ENCODE peak calls at places on chromosome 11, in nine cellular contexts. Z is fibroblast of mammary gland; S is glutamatergic neuron; C is prostate gland; L is neural crest cell; H is activated CD8-positive, alpha-beta T cell treated with anti-CD3 and anti-CD28 coated beads for 36 hours; W is endothelial cell; N is CD14-positive monocyte; B is cardiac fibroblast. O is an unnamed sample.

GRCh38 chr11:70074701-70075100 is 3.4 kb upstream of the ANO1 start:
- DNase-seq in S (no peak), H (no peak), W (no peak), N (peak), C (no peak), Z (no peak), L (no peak), B (no peak), O (no peak)

GRCh38 chr11:11178671-11179070 is 174.4 kb downstream of the CSNK2A3 start:
- DNase-seq in N (no peak), Z (no peak), S (no peak), L (no peak), H (no peak), C (no peak), W (no peak), B (no peak), O (no peak)

GRCh38 chr11:66015094-66015881 is 3.5 kb downstream of the CST6 start:
- DNase-seq in Z (no peak), S (no peak), H (no peak), L (no peak), W (no peak), B (peak), C (no peak), N (no peak), O (no peak)

GRCh38 chr11:86068138-86068861 is 584 bp downstream of the PICALM start:
- DNase-seq in W (peak), C (peak), Z (peak), N (no peak), S (peak), B (peak), H (peak), L (peak), O (peak)

GRCh38 chr11:69460540-69461257 is 20.8 kb upstream of the LINC01488 start:
- DNase-seq in N (no peak), L (no peak), H (no peak), S (no peak), B (peak), W (no peak), Z (peak), C (no peak), O (no peak)

GRCh38 chr11:21037836-21038235 is 368.4 kb downstream of the NELL1 start:
- DNase-seq in H (no peak), Z (no peak), W (no peak), S (no peak), L (no peak), B (no peak), C (no peak), N (no peak), O (no peak)

GRCh38 chr11:76680517-76681425 is 10.2 kb upstream of the LRRC32 start:
- DNase-seq in Z (peak), W (peak), L (peak), B (peak), S (peak), C (peak), H (peak), N (peak), O (peak)

GRCh38 chr11:1193326-1194230 is 29.3 kb upstream of the MUC5B start:
- DNase-seq in W (no peak), Z (no peak), L (no peak), H (no peak), N (peak), C (no peak), B (no peak), S (no peak), O (no peak)

GRCh38 chr11:12163181-12163841 is 52.9 kb downstream of the MICAL2 start:
- DNase-seq in C (no peak), S (no peak), N (no peak), L (no peak), H (no peak), Z (peak), W (no peak), B (peak), O (no peak)

GRCh38 chr11:88704505-88704904 is 361.3 kb downstream of the GRM5 start:
- DNase-seq in N (no peak), C (no peak), H (no peak), W (no peak), B (no peak), S (no peak), L (no peak), Z (peak), O (no peak)

GRCh38 chr11:65927904-65928397 is 8.7 kb downstream of the DRAP1 start:
- DNase-seq in S (no peak), W (no peak), L (no peak), Z (no peak), N (no peak), B (no peak), H (peak), C (no peak), O (peak)

GRCh38 chr11:123478352-123478986 is 48.4 kb downstream of the GRAMD1B start:
- DNase-seq in N (peak), S (peak), B (peak), L (peak), C (peak), Z (peak), H (peak), W (peak), O (no peak)
- TF ChIP-seq CTCF in N (peak), S (peak), B (peak), L (peak), C (peak), Z (peak), H (peak), W (peak), O (peak)

GRCh38 chr11:95968585-95968984 is 44.7 kb upstream of the MTMR2 start:
- DNase-seq in B (no peak), C (no peak), L (no peak), S (no peak), N (no peak), Z (peak), H (no peak), W (no peak), O (no peak)
- TF ChIP-seq CTCF in B (peak), C (no peak), L (peak), S (no peak), N (no peak), Z (peak), H (no peak), W (no peak), O (peak)

DNA sequence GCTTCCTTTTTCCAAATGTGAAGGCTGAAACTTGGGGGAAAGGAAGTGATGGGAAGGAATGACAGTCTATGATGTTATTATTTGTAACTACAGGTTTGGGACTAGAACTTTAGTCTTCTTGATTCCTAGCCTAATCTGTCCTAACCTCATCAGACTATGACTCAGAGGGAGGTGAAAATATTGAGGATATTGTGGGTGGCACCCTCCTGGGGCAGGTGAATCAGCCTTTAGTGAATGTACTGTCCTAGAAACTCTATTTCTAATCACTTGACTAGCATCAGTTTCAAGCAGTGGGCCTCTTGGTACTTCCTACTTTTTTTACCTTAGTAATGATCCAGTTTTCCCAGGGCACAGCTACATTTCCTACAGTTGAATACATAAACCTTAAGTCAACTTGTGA is 829.0 kb upstream of the API5 start:
- DNase-seq in N (no peak), W (no peak), L (no peak), C (no peak), B (no peak), H (no peak), S (no peak), Z (no peak), O (no peak)
- TF ChIP-seq CTCF in N (no peak), W (no peak), L (no peak), C (no peak), B (no peak), H (no peak), S (no peak), Z (no peak), O (no peak)

GRCh38 chr11:61141601-61142028 is 19.6 kb downstream of the VPS37C start:
- DNase-seq in C (peak), B (no peak), N (no peak), Z (no peak), W (no peak), L (no peak), S (no peak), H (no peak), O (no peak)
- TF ChIP-seq CTCF in C (no peak), B (no peak), N (no peak), Z (no peak), W (no peak), L (no peak), S (no peak), H (no peak), O (no peak)

GRCh38 chr11:125935056-125935455 is 10.8 kb upstream of the VSIG10L2 start:
- DNase-seq in L (no peak), Z (no peak), W (no peak), S (no peak), H (no peak), N (no peak), C (no peak), B (no peak), O (no peak)
- TF ChIP-seq CTCF in L (no peak), Z (no peak), W (no peak), S (no peak), H (no peak), N (no peak), C (no peak), B (no peak), O (no peak)

GRCh38 chr11:17352925-17353227 is 1.3 kb downstream of the NCR3LG1 start:
- DNase-seq in S (no peak), W (peak), B (peak), Z (peak), N (no peak), L (no peak), C (peak), H (peak), O (no peak)
- TF ChIP-seq CTCF in S (no peak), W (no peak), B (no peak), Z (no peak), N (no peak), L (no peak), C (no peak), H (no peak), O (no peak)

GRCh38 chr11:115141221-115141620 is 363.0 kb downstream of the CADM1 start:
- DNase-seq in C (no peak), H (no peak), S (no peak), N (no peak), B (no peak), Z (no peak), W (no peak), L (no peak), O (no peak)

GRCh38 chr11:115145316-115145715 is 358.9 kb downstream of the CADM1 start:
- DNase-seq in N (no peak), W (no peak), H (no peak), B (no peak), S (no peak), Z (no peak), C (no peak), L (no peak), O (no peak)

GRCh38 chr11:115144014-115144413 is 360.2 kb downstream of the CADM1 start:
- DNase-seq in B (no peak), H (no peak), N (no peak), L (no peak), S (no peak), W (no peak), C (no peak), Z (no peak), O (no peak)

GRCh38 chr11:115146425-115146824 is 357.8 kb downstream of the CADM1 start:
- DNase-seq in W (no peak), Z (no peak), B (no peak), H (no peak), N (no peak), L (no peak), C (no peak), S (no peak), O (no peak)

DNA sequence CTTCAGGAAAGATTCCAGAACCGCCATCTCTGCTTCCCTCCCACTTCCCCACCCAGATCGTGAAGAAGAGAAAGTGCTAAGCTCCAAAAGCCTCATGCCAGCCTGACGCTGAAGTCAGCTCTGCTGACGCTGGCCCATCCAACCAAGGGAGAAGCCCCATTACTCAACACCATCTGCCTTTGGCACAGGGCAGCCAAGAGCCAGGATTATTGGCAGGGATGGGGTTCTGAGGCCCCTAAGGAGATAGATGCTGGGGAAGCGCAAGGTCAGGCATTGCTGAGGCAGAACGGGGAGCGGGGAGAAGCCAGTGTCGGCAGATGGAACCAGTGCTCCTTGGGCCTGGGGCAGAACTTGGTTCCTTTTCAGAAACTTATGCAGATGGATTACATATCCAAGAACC is 362.5 kb downstream of the CADM1 start:
- DNase-seq in B (no peak), L (no peak), C (no peak), S (no peak), W (no peak), H (no peak), N (no peak), Z (no peak), O (no peak)
- TF ChIP-seq CTCF in B (no peak), L (no peak), C (no peak), S (no peak), W (no peak), H (no peak), N (no peak), Z (no peak), O (no peak)

DNA sequence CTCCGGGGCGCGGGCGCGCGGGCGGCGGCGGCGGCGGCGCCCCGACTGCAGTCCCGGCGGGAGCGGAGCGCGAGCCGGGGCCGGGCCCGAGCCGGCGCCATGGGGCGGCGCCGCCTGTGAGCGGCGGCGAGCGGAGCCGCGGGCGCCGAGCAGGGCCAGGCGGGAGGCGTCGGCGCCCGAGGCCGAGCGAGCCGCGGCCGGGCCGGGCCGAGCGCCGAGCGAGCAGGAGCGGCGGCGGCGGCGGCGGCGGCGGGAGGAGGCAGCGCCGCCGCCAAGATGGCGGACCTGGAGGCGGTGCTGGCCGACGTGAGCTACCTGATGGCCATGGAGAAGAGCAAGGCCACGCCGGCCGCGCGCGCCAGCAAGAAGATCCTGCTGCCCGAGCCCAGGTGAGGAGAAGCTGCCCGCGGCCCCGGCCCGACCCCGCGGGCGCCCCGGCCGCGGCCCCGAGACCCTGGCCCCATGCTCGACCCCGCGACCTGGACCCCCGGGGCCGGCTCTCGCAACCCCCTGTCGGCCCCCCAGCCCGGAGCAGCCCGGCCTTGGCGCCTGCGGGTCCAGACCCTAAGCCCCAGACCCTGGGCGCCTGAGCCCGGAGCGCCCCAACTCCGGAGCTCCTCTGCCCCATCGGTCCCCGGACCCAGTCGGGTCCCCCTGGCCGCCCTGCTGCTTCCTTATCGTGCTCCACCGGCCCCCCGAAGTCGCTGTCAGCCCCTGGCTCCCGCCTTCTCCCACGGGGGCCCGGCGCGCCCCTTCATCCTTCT is at the start of gene GRK2:
- DNase-seq in S (peak), H (peak), Z (no peak), W (peak), N (peak), C (no peak), B (peak), L (no peak), O (peak)
- TF ChIP-seq CTCF in S (no peak), H (no peak), Z (no peak), W (no peak), N (no peak), C (no peak), B (no peak), L (no peak), O (no peak)